ENCODE peak calls at places on chromosomes 13 and 19, in six cellular contexts. One of them, this sample, is unnamed.

GRCh38 chr19:11018179-11018578 is 57.3 kb downstream of the SMARCA4 start:
- DNase-seq in transverse colon: peak; percentile 67
- DNase-seq in HepG2: no peak
- DNase-seq in K562: no peak
- DNase-seq in H1: no peak
- DNase-seq in GM12878: no peak
- DNase-seq in this sample: peak; percentile 54

GRCh38 chr13:105047676-105048295 is 1487.7 kb downstream of the EFNB2 start:
- DNase-seq in transverse colon: no peak
- DNase-seq in HepG2: no peak
- DNase-seq in K562: no peak
- DNase-seq in H1: no peak
- DNase-seq in GM12878: no peak
- DNase-seq in this sample: no peak

GRCh38 chr13:111036665-111037064 is 78.4 kb upstream of the ARHGEF7 start:
- DNase-seq in transverse colon: no peak
- DNase-seq in HepG2: no peak
- DNase-seq in K562: no peak
- DNase-seq in H1: no peak
- DNase-seq in GM12878: no peak
- DNase-seq in this sample: no peak

GRCh38 chr13:94318418-94318817 is 161.1 kb downstream of the DCT start:
- DNase-seq in transverse colon: no peak
- DNase-seq in HepG2: no peak
- DNase-seq in K562: no peak
- DNase-seq in H1: no peak
- DNase-seq in GM12878: no peak
- DNase-seq in this sample: no peak

GRCh38 chr13:26074706-26075105 is 22.9 kb upstream of the SHISA2 start:
- DNase-seq in transverse colon: no peak
- DNase-seq in HepG2: peak; percentile 50
- DNase-seq in K562: no peak
- DNase-seq in H1: no peak
- DNase-seq in GM12878: no peak
- DNase-seq in this sample: no peak

GRCh38 chr19:23771348-23771747 is 12.7 kb upstream of the ZNF681 start:
- DNase-seq in transverse colon: no peak
- DNase-seq in HepG2: no peak
- DNase-seq in K562: no peak
- DNase-seq in H1: no peak
- DNase-seq in GM12878: no peak
- DNase-seq in this sample: no peak

GRCh38 chr13:92963029-92963428 is 263.6 kb upstream of the GPC6 start:
- DNase-seq in transverse colon: no peak
- DNase-seq in HepG2: no peak
- DNase-seq in K562: no peak
- DNase-seq in H1: no peak
- DNase-seq in GM12878: no peak
- DNase-seq in this sample: no peak

GRCh38 chr13:97257800-97258799 is 36.0 kb downstream of the MBNL2 start:
- DNase-seq in transverse colon: no peak
- DNase-seq in HepG2: peak; percentile 87
- DNase-seq in K562: peak; percentile 65
- DNase-seq in H1: no peak
- DNase-seq in GM12878: peak; percentile 37
- DNase-seq in this sample: no peak

GRCh38 chr13:21871302-21871862 is 200.5 kb downstream of the FGF9 start:
- DNase-seq in transverse colon: no peak
- DNase-seq in HepG2: peak; percentile 25
- DNase-seq in K562: no peak
- DNase-seq in H1: no peak
- DNase-seq in GM12878: no peak
- DNase-seq in this sample: no peak

GRCh38 chr13:43516401-43516826 is 270.4 kb downstream of the ENOX1 start:
- DNase-seq in transverse colon: no peak
- DNase-seq in HepG2: no peak
- DNase-seq in K562: no peak
- DNase-seq in H1: no peak
- DNase-seq in GM12878: no peak
- DNase-seq in this sample: no peak

GRCh38 chr13:29849071-29849541 is 1.3 kb downstream of the UBL3 start:
- DNase-seq in transverse colon: peak; percentile 31
- DNase-seq in HepG2: peak; percentile 13
- DNase-seq in K562: no peak
- DNase-seq in H1: no peak
- DNase-seq in GM12878: no peak
- DNase-seq in this sample: no peak

GRCh38 chr13:71864981-71865857 is 1.8 kb downstream of the DACH1 start:
- DNase-seq in transverse colon: peak; percentile 21
- DNase-seq in HepG2: no peak
- DNase-seq in K562: no peak
- DNase-seq in H1: no peak
- DNase-seq in GM12878: no peak
- DNase-seq in this sample: peak; percentile 40

GRCh38 chr13:97653741-97654140 is 219.8 kb downstream of the RAP2A start:
- DNase-seq in transverse colon: no peak
- DNase-seq in HepG2: no peak
- DNase-seq in K562: no peak
- DNase-seq in H1: no peak
- DNase-seq in GM12878: no peak
- DNase-seq in this sample: no peak

GRCh38 chr19:6887326-6887725 is at the start of gene ADGRE1:
- DNase-seq in transverse colon: no peak
- DNase-seq in HepG2: no peak
- DNase-seq in K562: no peak
- DNase-seq in H1: no peak
- DNase-seq in GM12878: no peak
- DNase-seq in this sample: peak; percentile 57

GRCh38 chr13:40452741-40453665 is 213.4 kb downstream of the FOXO1 start:
- DNase-seq in transverse colon: no peak
- DNase-seq in HepG2: peak; percentile 63
- DNase-seq in K562: no peak
- DNase-seq in H1: no peak
- DNase-seq in GM12878: no peak
- DNase-seq in this sample: no peak

GRCh38 chr19:54133312-54133956 is 4.1 kb upstream of the CNOT3 start:
- DNase-seq in transverse colon: no peak
- DNase-seq in HepG2: peak; percentile 84
- DNase-seq in K562: no peak
- DNase-seq in H1: peak; percentile 78
- DNase-seq in GM12878: no peak
- DNase-seq in this sample: no peak

GRCh38 chr19:49677901-49678674 is 1.0 kb downstream of the PRMT1 start:
- DNase-seq in transverse colon: peak; percentile 78
- DNase-seq in HepG2: peak; percentile 74
- DNase-seq in K562: peak; percentile 72
- DNase-seq in H1: peak; percentile 72
- DNase-seq in GM12878: no peak
- DNase-seq in this sample: no peak

GRCh38 chr13:112893570-112894422 is 75.2 kb upstream of the MCF2L start:
- DNase-seq in transverse colon: peak; percentile 64
- DNase-seq in HepG2: peak; percentile 76
- DNase-seq in K562: peak; percentile 91
- DNase-seq in H1: peak; percentile 36
- DNase-seq in GM12878: no peak
- DNase-seq in this sample: peak; percentile 72

GRCh38 chr13:96229356-96229755 is 139.4 kb downstream of the HS6ST3 start:
- DNase-seq in transverse colon: no peak
- DNase-seq in HepG2: peak; percentile 21
- DNase-seq in K562: peak; percentile 8
- DNase-seq in H1: peak; percentile 17
- DNase-seq in GM12878: no peak
- DNase-seq in this sample: no peak

GRCh38 chr13:64675256-64675892 is 2554.8 kb downstream of the PCDH9 start:
- DNase-seq in transverse colon: no peak
- DNase-seq in HepG2: peak; percentile 32
- DNase-seq in K562: no peak
- DNase-seq in H1: no peak
- DNase-seq in GM12878: no peak
- DNase-seq in this sample: no peak

GRCh38 chr13:24148414-24149305 is 11.9 kb upstream of the SPATA13 start:
- DNase-seq in transverse colon: peak; percentile 62
- DNase-seq in HepG2: peak; percentile 90
- DNase-seq in K562: no peak
- DNase-seq in H1: peak; percentile 56
- DNase-seq in GM12878: no peak
- DNase-seq in this sample: peak; percentile 59

GRCh38 chr19:20367811-20368294 is 197.7 kb downstream of the ZNF737 start:
- DNase-seq in transverse colon: no peak
- DNase-seq in HepG2: no peak
- DNase-seq in K562: no peak
- DNase-seq in H1: no peak
- DNase-seq in GM12878: no peak
- DNase-seq in this sample: no peak

GRCh38 chr13:101946411-101946810 is 455.4 kb downstream of the FGF14 start:
- DNase-seq in transverse colon: no peak
- DNase-seq in HepG2: no peak
- DNase-seq in K562: no peak
- DNase-seq in H1: no peak
- DNase-seq in GM12878: no peak
- DNase-seq in this sample: no peak

GRCh38 chr13:61935710-61936109 is 520.1 kb upstream of the PCDH20 start:
- DNase-seq in transverse colon: no peak
- DNase-seq in HepG2: no peak
- DNase-seq in K562: no peak
- DNase-seq in H1: no peak
- DNase-seq in GM12878: no peak
- DNase-seq in this sample: no peak

GRCh38 chr19:33279430-33280350 is 22.6 kb downstream of the CEBPA start:
- DNase-seq in transverse colon: no peak
- DNase-seq in HepG2: peak; percentile 74
- DNase-seq in K562: no peak
- DNase-seq in H1: no peak
- DNase-seq in GM12878: no peak
- DNase-seq in this sample: peak; percentile 64

GRCh38 chr13:37878496-37878895 is 8.9 kb upstream of the TRPC4 start:
- DNase-seq in transverse colon: no peak
- DNase-seq in HepG2: no peak
- DNase-seq in K562: no peak
- DNase-seq in H1: no peak
- DNase-seq in GM12878: no peak
- DNase-seq in this sample: no peak

GRCh38 chr13:24997367-24997967 is 98.5 kb upstream of the PABPC3 start:
- DNase-seq in transverse colon: no peak
- DNase-seq in HepG2: peak; percentile 22
- DNase-seq in K562: peak; percentile 14
- DNase-seq in H1: no peak
- DNase-seq in GM12878: no peak
- DNase-seq in this sample: no peak

GRCh38 chr19:33054623-33055022 is 10.1 kb downstream of the RHPN2 start:
- DNase-seq in transverse colon: peak; percentile 94
- DNase-seq in HepG2: no peak
- DNase-seq in K562: no peak
- DNase-seq in H1: no peak
- DNase-seq in GM12878: no peak
- DNase-seq in this sample: no peak

DNA sequence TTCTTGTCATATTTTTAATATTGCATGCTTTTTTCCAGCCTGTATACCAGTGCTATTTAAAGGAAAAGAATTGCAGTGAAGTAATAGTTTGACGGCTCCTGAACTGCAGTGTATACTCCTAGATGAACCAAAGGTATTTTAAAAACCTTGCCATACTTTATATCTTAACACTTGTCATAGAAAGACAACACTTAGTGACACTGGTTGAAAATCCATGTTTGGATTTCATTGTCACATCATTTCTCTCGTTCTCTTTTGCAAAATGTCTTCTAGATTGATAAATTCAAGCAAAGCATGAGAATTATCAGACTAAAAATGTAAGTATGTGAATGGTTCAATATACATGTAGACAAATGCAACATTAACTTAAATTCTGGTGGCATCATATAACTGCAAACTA is 1293.9 kb downstream of the PCDH9 start:
- DNase-seq in transverse colon: no peak
- DNase-seq in HepG2: no peak
- DNase-seq in K562: no peak
- DNase-seq in H1: no peak
- DNase-seq in GM12878: no peak
- DNase-seq in this sample: no peak
- TF ChIP-seq POLR2AphosphoS5 in transverse colon: no peak
- TF ChIP-seq POLR2AphosphoS5 in HepG2: no peak
- TF ChIP-seq POLR2AphosphoS5 in K562: no peak
- TF ChIP-seq POLR2AphosphoS5 in H1: no peak
- TF ChIP-seq POLR2AphosphoS5 in GM12878: no peak
- TF ChIP-seq POLR2AphosphoS5 in this sample: no peak

DNA sequence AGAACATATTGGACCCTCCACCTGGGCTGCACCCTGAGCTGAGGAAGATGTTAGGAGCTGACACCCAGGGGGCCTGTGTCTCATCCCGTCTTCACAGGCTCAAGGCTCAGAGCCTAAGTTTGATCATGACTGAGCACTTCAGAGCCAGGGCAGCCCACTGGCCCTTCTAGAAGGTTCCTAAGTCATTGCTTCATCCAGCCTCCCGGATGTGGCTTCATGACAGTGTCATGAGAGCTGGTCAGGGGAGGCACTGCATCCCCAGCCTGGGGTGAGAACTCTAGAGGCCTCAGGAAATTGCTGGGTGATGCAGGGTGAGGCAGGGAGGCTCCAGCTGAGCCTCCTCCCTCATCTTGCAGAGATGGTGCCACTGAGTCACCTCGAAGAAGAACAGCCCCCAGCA is 24.9 kb upstream of the PIK3R2 start:
- DNase-seq in transverse colon: no peak
- DNase-seq in HepG2: no peak
- DNase-seq in K562: no peak
- DNase-seq in H1: no peak
- DNase-seq in GM12878: no peak
- DNase-seq in this sample: peak; percentile 40
- H3K27ac ChIP-seq in transverse colon: no peak overlapping the region
- H3K27ac ChIP-seq in HepG2: no peak overlapping the region
- H3K27ac ChIP-seq in K562: no peak overlapping the region
- H3K27ac ChIP-seq in H1: no peak overlapping the region
- H3K27ac ChIP-seq in GM12878: no peak overlapping the region
- H3K27ac ChIP-seq in this sample: peak overlapping the region; percentile 23

DNA sequence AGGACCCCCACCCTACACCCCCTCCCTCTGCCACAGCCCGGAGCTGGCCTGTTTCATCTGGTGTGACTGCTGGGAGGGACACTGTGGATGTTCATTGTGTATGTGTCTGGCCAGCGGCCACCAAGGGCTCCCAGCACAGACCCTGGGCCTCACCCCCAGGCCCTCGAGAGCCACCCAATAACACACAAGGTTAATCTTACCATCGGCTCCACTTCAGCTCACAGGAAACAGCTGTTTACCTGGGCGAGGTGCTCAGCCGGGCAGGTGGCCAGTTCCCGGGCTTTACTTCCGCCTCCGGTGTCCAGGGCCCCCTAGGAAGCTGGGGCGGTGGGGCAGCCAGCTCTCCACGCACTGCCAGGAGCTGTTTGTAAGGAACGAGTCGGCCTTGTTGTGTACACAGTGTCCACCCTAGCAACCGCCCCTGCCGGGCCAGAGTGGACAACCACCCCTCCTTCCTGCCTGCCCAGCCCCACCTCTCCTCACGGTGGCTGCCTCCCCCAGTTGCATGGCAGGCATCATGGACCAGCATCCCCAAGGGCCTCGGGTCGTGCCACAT is 49.5 kb downstream of the COMP start:
- DNase-seq in transverse colon: peak; percentile 84
- DNase-seq in HepG2: peak; percentile 57
- DNase-seq in K562: no peak
- DNase-seq in H1: no peak
- DNase-seq in GM12878: no peak
- DNase-seq in this sample: peak; percentile 91
- TF ChIP-seq EP300 in transverse colon: no peak
- TF ChIP-seq EP300 in HepG2: peak; percentile 8
- TF ChIP-seq EP300 in K562: no peak
- TF ChIP-seq EP300 in H1: no peak
- TF ChIP-seq EP300 in GM12878: no peak
- TF ChIP-seq EP300 in this sample: no peak

GRCh38 chr13:79187917-79188699 is 217.9 kb downstream of the RBM26 start:
- DNase-seq in transverse colon: no peak
- DNase-seq in HepG2: no peak
- DNase-seq in K562: no peak
- DNase-seq in H1: no peak
- DNase-seq in GM12878: no peak
- DNase-seq in this sample: no peak
- TF ChIP-seq POLR2AphosphoS5 in transverse colon: no peak
- TF ChIP-seq POLR2AphosphoS5 in HepG2: no peak
- TF ChIP-seq POLR2AphosphoS5 in K562: no peak
- TF ChIP-seq POLR2AphosphoS5 in H1: no peak
- TF ChIP-seq POLR2AphosphoS5 in GM12878: no peak
- TF ChIP-seq POLR2AphosphoS5 in this sample: no peak